ENCODE peak calls at places on chromosome 12, in six cellular contexts. D is GM12865, C is kidney, M is HFFc6, J is transverse colon, W is mesothelial cell of epicardium. R is an unnamed sample.

GRCh38 chr12:131928080-131928764 is 854 bp upstream of the PUS1 start:
- DNase-seq in J (peak), C (no peak), D (peak), W (no peak), M (no peak), R (no peak)

GRCh38 chr12:26214121-26214520 is 18.7 kb downstream of the SSPN start:
- DNase-seq in C (no peak), M (no peak), D (no peak), J (no peak), W (no peak), R (no peak)

GRCh38 chr12:15157200-15157599 is 64.0 kb downstream of the RERG start:
- DNase-seq in M (no peak), C (no peak), J (no peak), D (no peak), W (no peak), R (no peak)

GRCh38 chr12:50103767-50104321 is at the start of gene GPD1:
- DNase-seq in D (no peak), J (peak), C (peak), M (no peak), W (peak), R (no peak)

GRCh38 chr12:59149995-59150642 is 229.8 kb upstream of the LRIG3 start:
- DNase-seq in M (peak), D (peak), J (no peak), W (no peak), C (no peak), R (no peak)

GRCh38 chr12:75850751-75851462 is 180.7 kb downstream of the PHLDA1 start:
- DNase-seq in D (no peak), C (no peak), M (peak), J (peak), W (no peak), R (no peak)

GRCh38 chr12:12736759-12737676 is 19.9 kb downstream of the CDKN1B start:
- DNase-seq in M (peak), D (peak), W (no peak), C (no peak), J (peak), R (peak)

GRCh38 chr12:6891637-6892036 is 13.0 kb upstream of the LRRC23 start:
- DNase-seq in J (no peak), C (peak), D (no peak), W (no peak), M (no peak), R (no peak)

GRCh38 chr12:34395056-34396005 is 373.0 kb downstream of the ALG10 start:
- DNase-seq in D (no peak), C (peak), M (no peak), J (peak), W (peak), R (peak)

GRCh38 chr12:123991402-123991951 is 18.5 kb downstream of the ZNF664 start:
- DNase-seq in W (no peak), C (no peak), J (no peak), D (no peak), M (peak), R (no peak)

GRCh38 chr12:120534203-120534702 is at the start of gene RNF10:
- DNase-seq in C (peak), M (peak), W (peak), D (peak), J (peak), R (peak)

GRCh38 chr12:114682920-114683708 is 861 bp downstream of the TBX3 start:
- DNase-seq in W (no peak), J (peak), C (peak), M (no peak), D (no peak), R (no peak)

GRCh38 chr12:114683709-114684097 is 272 bp downstream of the TBX3 start:
- DNase-seq in D (no peak), M (no peak), C (no peak), W (no peak), J (no peak), R (no peak)

GRCh38 chr12:114685320-114685781 is 1.4 kb upstream of the TBX3 start:
- DNase-seq in D (no peak), C (peak), J (no peak), W (no peak), M (no peak), R (no peak)

GRCh38 chr12:114684870-114685273 is 897 bp upstream of the TBX3 start:
- DNase-seq in J (no peak), M (no peak), D (no peak), C (no peak), W (no peak), R (no peak)

DNA sequence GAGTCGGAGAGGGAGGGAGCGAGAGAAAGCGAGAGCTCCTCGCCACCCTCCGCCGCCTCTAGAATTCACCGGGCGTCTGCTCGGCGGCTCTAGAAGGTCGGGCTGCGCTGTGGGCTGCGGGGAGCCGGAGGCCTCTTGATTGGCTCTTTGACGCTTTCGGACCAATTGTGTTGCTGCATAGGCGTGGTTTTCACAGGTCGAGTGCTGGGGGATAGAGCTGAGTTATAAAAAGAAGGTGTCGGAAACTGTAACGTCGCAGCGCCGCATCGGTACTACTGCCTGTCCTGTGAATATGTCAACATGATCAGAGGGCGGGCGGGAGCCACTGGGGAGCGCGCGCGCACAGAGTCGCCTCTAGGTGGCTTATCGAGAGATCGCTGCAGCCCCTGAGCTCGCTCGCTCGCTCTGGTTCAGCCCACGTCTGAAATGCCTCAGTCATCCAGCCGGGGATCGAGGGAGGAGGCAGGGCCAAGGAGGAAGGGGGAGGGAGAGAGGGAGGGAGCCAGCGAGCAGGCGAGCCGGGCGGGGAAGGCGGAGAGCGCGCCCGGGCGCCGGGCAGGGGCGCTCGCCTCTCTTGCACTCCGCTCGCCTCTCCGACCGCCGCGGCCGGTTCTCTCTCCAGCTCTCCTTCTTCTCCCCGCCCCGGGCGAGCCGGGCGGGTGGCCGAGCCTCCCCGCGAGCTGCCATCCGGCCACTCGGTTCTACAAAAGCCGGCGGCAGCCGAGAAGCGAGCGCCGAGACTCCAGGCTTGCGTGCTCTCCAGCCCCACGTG is at the start of gene TBX3:
- DNase-seq in M (peak), C (peak), J (peak), D (peak), W (peak), R (peak)
- TF ChIP-seq CTCF in M (peak), C (peak), J (peak), D (peak), W (peak), R (peak)

GRCh38 chr12:22042981-22043669 is 2.9 kb upstream of the CMAS start:
- DNase-seq in D (no peak), C (no peak), J (no peak), M (peak), W (no peak), R (no peak)
- TF ChIP-seq CTCF in D (no peak), C (no peak), J (no peak), M (no peak), W (no peak), R (no peak)

GRCh38 chr12:10719482-10719881 is 3.6 kb downstream of the YBX3 start:
- DNase-seq in M (no peak), W (no peak), C (no peak), D (no peak), J (no peak), R (no peak)

GRCh38 chr12:10720974-10721565 is 2.1 kb downstream of the YBX3 start:
- DNase-seq in J (no peak), M (no peak), W (no peak), C (no peak), D (no peak), R (no peak)

GRCh38 chr12:10722502-10722904 is 620 bp downstream of the YBX3 start:
- DNase-seq in D (peak), W (peak), J (peak), M (peak), C (peak), R (no peak)

GRCh38 chr12:10721654-10722501 is 1.2 kb downstream of the YBX3 start:
- DNase-seq in W (peak), J (peak), C (peak), D (peak), M (peak), R (peak)

GRCh38 chr12:10722905-10723866 is at the start of gene YBX3:
- DNase-seq in J (peak), D (peak), M (peak), W (peak), C (peak), R (peak)
- TF ChIP-seq CTCF in J (no peak), D (no peak), M (no peak), W (no peak), C (no peak), R (no peak)

GRCh38 chr12:54629925-54630324 is 4.8 kb downstream of the LACRT start:
- DNase-seq in C (no peak), M (no peak), J (no peak), D (no peak), W (no peak), R (no peak)
- TF ChIP-seq CTCF in C (no peak), M (no peak), J (no peak), D (no peak), W (no peak), R (no peak)

GRCh38 chr12:109932878-109933503 is 32.9 kb downstream of the TCHP start:
- DNase-seq in W (no peak), J (no peak), D (no peak), C (peak), M (no peak), R (no peak)

GRCh38 chr12:109930028-109930800 is 30.1 kb downstream of the TCHP start:
- DNase-seq in W (no peak), C (no peak), D (no peak), J (no peak), M (no peak), R (no peak)

GRCh38 chr12:109931143-109931542 is 31.1 kb downstream of the TCHP start:
- DNase-seq in W (no peak), C (no peak), J (no peak), M (no peak), D (no peak), R (no peak)

GRCh38 chr12:109937371-109937770 is 37.3 kb downstream of the TCHP start:
- DNase-seq in W (no peak), J (no peak), M (no peak), D (no peak), C (no peak), R (no peak)

DNA sequence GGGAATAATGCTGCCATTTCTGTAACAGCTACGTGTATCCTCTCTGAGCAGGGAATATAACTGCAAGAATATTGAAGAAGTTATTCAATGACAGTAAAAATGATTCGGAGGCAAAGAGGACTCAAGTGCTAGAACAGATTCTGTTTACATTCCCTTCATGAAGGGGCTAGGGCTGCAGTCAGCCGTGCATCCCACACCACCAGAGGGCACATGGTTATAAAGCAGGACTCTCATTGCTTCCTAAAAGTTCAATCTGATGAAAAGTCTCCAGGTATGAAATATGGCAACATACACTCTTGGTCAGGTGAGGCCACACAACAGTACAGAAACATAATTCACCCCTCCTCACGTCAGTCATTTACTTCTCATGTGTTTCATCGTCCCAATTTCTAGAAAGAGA is 34.0 kb downstream of the TCHP start:
- DNase-seq in D (peak), M (no peak), J (no peak), C (no peak), W (no peak), R (no peak)
- TF ChIP-seq CTCF in D (peak), M (peak), J (peak), C (peak), W (no peak), R (peak)

GRCh38 chr12:20547788-20548575 is 147.2 kb upstream of the SLCO1C1 start:
- DNase-seq in C (no peak), J (no peak), M (no peak), D (no peak), W (no peak), R (no peak)

GRCh38 chr12:20546267-20546666 is 148.9 kb upstream of the SLCO1C1 start:
- DNase-seq in W (no peak), D (no peak), M (no peak), J (no peak), C (no peak), R (no peak)

GRCh38 chr12:20548592-20548991 is 146.5 kb upstream of the SLCO1C1 start:
- DNase-seq in W (no peak), D (no peak), J (no peak), C (no peak), M (no peak), R (no peak)

GRCh38 chr12:20555015-20555414 is 140.1 kb upstream of the SLCO1C1 start:
- DNase-seq in D (no peak), W (no peak), J (no peak), M (no peak), C (no peak), R (no peak)

DNA sequence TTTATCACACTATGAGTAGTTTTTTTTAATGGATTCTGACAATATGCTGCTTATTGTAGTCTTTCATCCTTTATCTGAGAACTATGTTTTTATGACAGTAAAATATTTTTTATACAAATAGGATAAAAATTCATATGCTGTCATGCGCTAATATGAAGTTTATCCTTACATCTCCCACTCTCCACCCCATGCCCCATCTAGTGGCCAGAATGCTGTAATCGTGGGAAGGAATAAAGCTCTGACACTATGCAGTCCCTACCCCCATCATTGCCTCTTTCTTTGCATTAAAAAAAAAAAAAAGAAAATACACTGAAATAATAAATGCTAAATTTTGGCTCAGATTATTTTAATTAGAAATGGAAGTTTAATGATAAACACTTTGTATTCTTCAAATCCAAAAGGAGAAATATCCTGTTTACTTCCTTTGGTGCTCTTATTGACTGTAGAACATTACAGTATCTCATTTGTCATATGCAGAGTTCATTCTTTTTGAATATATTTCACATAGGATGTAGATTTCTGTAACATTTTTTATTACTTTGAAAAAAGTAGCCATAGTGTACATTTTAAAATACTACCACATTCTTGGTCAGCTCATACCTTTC is 145.9 kb upstream of the SLCO1C1 start:
- DNase-seq in W (no peak), M (no peak), J (peak), C (no peak), D (no peak), R (no peak)
- TF ChIP-seq CTCF in W (peak), M (peak), J (peak), C (peak), D (no peak), R (peak)

GRCh38 chr12:125038976-125039625 is 26.1 kb upstream of the AACS start:
- DNase-seq in W (no peak), C (no peak), J (no peak), D (no peak), M (no peak), R (no peak)
- TF ChIP-seq CTCF in W (no peak), C (no peak), J (no peak), D (no peak), M (peak), R (peak)

R was measured in type B pancreatic cell.